ENCODE peak calls at places on chromosomes 2 and 18, in four cellular contexts. S is T-helper 2 cell, W is HCEC 1CT, L is AG10803. B is an unnamed sample.

GRCh38 chr2:191677091-191677645 is 768 bp upstream of the NABP1 start:
- DNase-seq in S (peak), W (peak), L (peak), B (no peak)

GRCh38 chr2:236668531-236668969 is 98.9 kb downstream of the ACKR3 start:
- DNase-seq in S (no peak), W (no peak), L (no peak), B (no peak)

GRCh38 chr2:129483366-129483765 is 496.1 kb upstream of the RAB6C start:
- DNase-seq in S (no peak), W (no peak), L (no peak), B (no peak)

GRCh38 chr2:1672738-1673137 is 71.6 kb downstream of the PXDN start:
- DNase-seq in S (no peak), W (no peak), L (no peak), B (no peak)

GRCh38 chr2:127953128-127953718 is 67.5 kb upstream of the AMMECR1L start:
- DNase-seq in S (no peak), W (no peak), L (no peak), B (no peak)

GRCh38 chr2:157339965-157340655 is 14.5 kb upstream of the ERMN start:
- DNase-seq in S (no peak), W (peak), L (peak), B (no peak)

GRCh38 chr2:48849770-48850169 is 94.2 kb upstream of the LHCGR start:
- DNase-seq in S (no peak), W (peak), L (peak), B (no peak)

GRCh38 chr18:50207722-50208121 is 12.8 kb upstream of the MYO5B start:
- DNase-seq in S (no peak), W (no peak), L (no peak), B (no peak)

GRCh38 chr18:57930476-57930875 is 113.5 kb upstream of the NEDD4L start:
- DNase-seq in S (no peak), W (peak), L (no peak), B (no peak)

GRCh38 chr2:84234103-84234502 is 225.0 kb downstream of the SUCLG1 start:
- DNase-seq in S (no peak), W (no peak), L (no peak), B (no peak)

GRCh38 chr18:3089579-3089978 is 76.6 kb upstream of the LPIN2 start:
- DNase-seq in S (no peak), W (no peak), L (no peak), B (no peak)

GRCh38 chr2:140882671-140883620 is 1247.9 kb downstream of the LRP1B start:
- DNase-seq in S (no peak), W (no peak), L (peak), B (no peak)

GRCh38 chr18:51168960-51169662 is 28.4 kb downstream of the MEX3C start:
- DNase-seq in S (peak), W (no peak), L (no peak), B (no peak)

GRCh38 chr2:213980883-213981282 is 430.0 kb upstream of the VWC2L start:
- DNase-seq in S (no peak), W (peak), L (peak), B (no peak)

GRCh38 chr2:11387100-11387390 is 42.6 kb upstream of the ROCK2 start:
- DNase-seq in S (no peak), W (no peak), L (peak), B (no peak)

GRCh38 chr2:146982393-146982846 is 862.4 kb upstream of the ACVR2A start:
- DNase-seq in S (no peak), W (peak), L (peak), B (no peak)

B was measured in endothelial cell.